ENCODE peak calls at places on chromosomes 6 and 20, in ten cellular contexts. C, Z, H, T, R, M, B, F, D and U are unnamed samples.

GRCh38 chr6:152110878-152111820 is 303.7 kb downstream of the ESR1 start:
- DNase-seq in B (peak; percentile 31), R (no peak), T (no peak), D (peak; percentile 78), C (peak; percentile 27), Z (no peak), H (no peak), F (no peak), M (no peak), U (no peak)

GRCh38 chr6:83609248-83609647 is 96.9 kb downstream of the PRSS35 start:
- DNase-seq in H (no peak), T (no peak), C (no peak), Z (no peak), M (no peak), R (no peak), F (no peak), B (no peak), D (no peak), U (no peak)

GRCh38 chr20:58131581-58132142 is 96.8 kb downstream of the ANKRD60 start:
- DNase-seq in H (no peak), R (no peak), F (no peak), D (peak; percentile 32), T (peak; percentile 13), C (peak; percentile 89), Z (no peak), B (peak; percentile 73), M (no peak), U (peak; percentile 92)

GRCh38 chr6:169624785-169625184 is 77.0 kb downstream of the WDR27 start:
- DNase-seq in D (no peak), Z (no peak), F (no peak), R (no peak), H (peak; percentile 69), B (no peak), C (no peak), M (peak; percentile 23), T (no peak), U (no peak)

GRCh38 chr6:68615965-68616364 is 19.1 kb upstream of the ADGRB3 start:
- DNase-seq in F (no peak), B (no peak), Z (no peak), H (no peak), D (no peak), M (no peak), C (no peak), T (no peak), R (no peak), U (no peak)

GRCh38 chr20:23763345-23763744 is 12.6 kb upstream of the CST1 start:
- DNase-seq in R (no peak), D (no peak), C (no peak), Z (no peak), M (no peak), B (no peak), H (no peak), T (no peak), F (no peak), U (no peak)

GRCh38 chr20:53034899-53035298 is 62.7 kb downstream of the TSHZ2 start:
- DNase-seq in Z (no peak), M (no peak), C (no peak), F (no peak), D (no peak), H (no peak), R (no peak), T (no peak), B (no peak), U (no peak)

GRCh38 chr6:51951924-51952323 is 135.5 kb downstream of the PKHD1 start:
- DNase-seq in B (no peak), M (no peak), F (no peak), C (no peak), R (no peak), D (no peak), T (no peak), H (no peak), Z (no peak), U (no peak)

GRCh38 chr6:32068867-32069266 is 30.7 kb downstream of the CYP21A2 start:
- DNase-seq in Z (no peak), R (no peak), D (no peak), C (no peak), B (no peak), T (no peak), F (no peak), H (no peak), M (no peak), U (no peak)

GRCh38 chr6:32069878-32070515 is 31.8 kb downstream of the CYP21A2 start:
- DNase-seq in B (no peak), H (no peak), Z (no peak), D (no peak), F (no peak), T (no peak), R (no peak), M (no peak), C (no peak), U (no peak)

GRCh38 chr6:32073066-32073465 is 34.9 kb downstream of the CYP21A2 start:
- DNase-seq in M (no peak), R (no peak), F (no peak), Z (no peak), H (no peak), D (no peak), C (no peak), B (no peak), T (no peak), U (no peak)

GRCh38 chr6:32069460-32069859 is 31.2 kb downstream of the CYP21A2 start:
- DNase-seq in Z (no peak), D (no peak), B (no peak), M (no peak), C (no peak), R (no peak), T (no peak), H (no peak), F (no peak), U (no peak)

DNA sequence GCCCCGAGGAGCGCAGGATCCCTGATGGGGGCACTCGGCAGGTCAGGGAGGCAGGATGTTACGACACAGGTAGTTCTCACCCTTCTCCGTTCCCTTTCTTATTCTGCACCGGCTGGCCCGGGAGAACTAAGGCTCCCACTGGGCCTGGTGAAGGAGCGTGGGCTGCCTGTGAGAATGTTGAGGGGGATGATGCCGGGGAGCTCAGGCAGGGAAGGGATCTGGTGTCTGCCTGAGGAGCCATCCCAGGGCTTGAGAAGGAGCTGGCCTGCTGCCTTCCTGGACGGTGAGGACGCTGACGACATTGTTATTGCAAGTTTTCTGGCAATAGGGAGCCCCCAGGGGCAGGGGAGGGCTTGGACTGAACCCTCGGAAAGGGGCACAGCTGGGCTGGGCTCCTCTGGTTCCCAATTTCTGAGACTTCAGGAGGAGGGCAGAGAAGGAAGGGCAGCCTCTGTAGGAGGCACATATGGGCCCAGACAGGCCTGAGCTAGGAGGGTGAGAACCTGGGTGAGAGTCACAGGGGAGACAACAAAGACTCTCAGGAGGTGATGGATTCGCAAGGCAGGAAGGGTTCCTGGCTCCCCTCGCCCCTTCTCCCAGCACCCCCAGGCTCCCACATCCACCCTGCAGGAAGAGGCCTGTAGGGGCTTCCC is 32.7 kb downstream of the CYP21A2 start:
- DNase-seq in F (no peak), Z (no peak), B (no peak), C (no peak), R (no peak), H (no peak), M (no peak), T (no peak), D (peak; percentile 85), U (no peak)
- H3K27ac ChIP-seq in F (no peak overlapping the region), Z (no peak overlapping the region), B (no peak overlapping the region), C (no peak overlapping the region), R (no peak overlapping the region), H (no peak overlapping the region), M (no peak overlapping the region), T (peak overlapping the region; percentile 85), D (peak overlapping the region; percentile 52), U (no peak overlapping the region)

DNA sequence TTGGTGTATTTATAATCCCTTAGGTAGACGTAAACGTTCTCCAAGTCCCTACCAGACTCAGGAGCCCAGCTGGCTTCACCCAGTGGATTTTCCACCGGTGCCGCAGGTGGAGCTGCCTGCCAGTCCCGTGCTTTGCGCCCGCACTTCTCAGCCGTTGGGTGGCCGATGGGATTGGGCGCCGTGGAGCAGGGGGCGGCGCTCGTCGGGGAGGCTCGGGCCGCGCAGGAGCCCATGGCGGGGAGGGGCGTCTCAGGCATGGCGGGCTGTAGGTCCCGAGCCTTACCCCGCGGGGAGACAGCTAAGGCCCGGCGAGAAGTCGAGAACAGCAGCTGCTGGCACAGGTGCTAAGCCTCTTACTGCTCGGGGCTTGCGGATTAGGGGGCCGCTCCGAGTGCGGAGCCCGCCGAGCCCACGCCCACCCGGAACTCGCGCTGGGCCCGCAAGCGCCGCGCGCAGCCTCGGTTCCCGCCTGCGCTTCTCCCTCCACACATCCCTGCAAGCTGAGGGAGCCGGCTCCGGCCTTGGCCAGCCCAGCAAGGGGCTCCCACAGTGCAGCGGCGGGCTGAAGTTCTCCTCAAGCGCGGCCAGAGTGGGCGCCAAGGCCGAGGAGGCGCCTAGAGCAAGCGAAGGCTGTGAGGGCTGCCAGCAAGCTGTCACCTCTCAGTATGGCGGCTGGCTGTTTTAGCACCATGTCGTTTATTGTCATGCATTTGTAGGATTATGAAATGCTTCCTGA is 57.3 kb downstream of the TRIM27 start:
- DNase-seq in F (no peak), H (peak; percentile 93), R (no peak), C (peak; percentile 56), M (peak; percentile 88), D (peak; percentile 83), B (peak; percentile 65), T (peak; percentile 39), Z (peak; percentile 87), U (no peak)
- TF ChIP-seq CTCF in F (no peak), H (no peak), R (no peak), C (no peak), M (no peak), D (no peak), B (no peak), T (no peak), Z (no peak), U (no peak)

GRCh38 chr20:44468044-44468782 is 7.5 kb upstream of the TTPAL start:
- DNase-seq in C (no peak), H (no peak), M (no peak), Z (no peak), B (no peak), D (no peak), F (no peak), R (no peak), T (no peak), U (no peak)

GRCh38 chr20:44467289-44467883 is 8.3 kb upstream of the TTPAL start:
- DNase-seq in B (no peak), T (peak; percentile 62), Z (no peak), M (no peak), H (no peak), D (peak; percentile 75), F (no peak), R (no peak), C (no peak), U (no peak)

GRCh38 chr20:44470327-44470726 is 5.3 kb upstream of the TTPAL start:
- DNase-seq in T (no peak), B (no peak), H (no peak), R (no peak), M (no peak), C (no peak), Z (no peak), F (no peak), D (no peak), U (no peak)

GRCh38 chr20:44475372-44475693 is 341 bp upstream of the TTPAL start:
- DNase-seq in D (no peak), H (no peak), R (no peak), C (no peak), M (no peak), F (no peak), Z (no peak), B (no peak), T (no peak), U (no peak)

DNA sequence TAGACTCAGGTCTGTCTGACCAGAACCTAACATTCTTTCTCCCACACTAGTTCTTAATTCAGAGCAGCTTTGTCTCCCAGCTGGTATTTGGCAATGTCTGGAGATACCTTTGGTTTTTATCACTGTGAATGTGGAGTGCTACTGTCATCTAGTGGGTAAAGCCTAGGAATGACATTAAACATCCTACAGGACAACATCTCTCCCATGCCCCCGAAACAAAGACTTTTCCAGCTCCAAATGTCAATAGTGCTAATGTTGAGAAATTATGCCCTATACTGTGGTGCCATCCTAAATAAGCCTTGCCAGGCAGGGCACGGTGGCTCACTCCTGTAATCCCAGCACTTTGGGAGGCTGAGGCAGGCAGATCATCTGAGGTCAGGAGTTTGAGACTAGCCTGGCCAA is 4.2 kb upstream of the TTPAL start:
- DNase-seq in R (no peak), C (peak; percentile 40), D (no peak), F (no peak), M (no peak), H (no peak), B (no peak), T (no peak), Z (no peak), U (peak; percentile 51)
- H3K27ac ChIP-seq in R (no peak overlapping the region), C (no peak overlapping the region), D (no peak overlapping the region), F (no peak overlapping the region), M (no peak overlapping the region), H (no peak overlapping the region), B (no peak overlapping the region), T (no peak overlapping the region), Z (no peak overlapping the region), U (no peak overlapping the region)

DNA sequence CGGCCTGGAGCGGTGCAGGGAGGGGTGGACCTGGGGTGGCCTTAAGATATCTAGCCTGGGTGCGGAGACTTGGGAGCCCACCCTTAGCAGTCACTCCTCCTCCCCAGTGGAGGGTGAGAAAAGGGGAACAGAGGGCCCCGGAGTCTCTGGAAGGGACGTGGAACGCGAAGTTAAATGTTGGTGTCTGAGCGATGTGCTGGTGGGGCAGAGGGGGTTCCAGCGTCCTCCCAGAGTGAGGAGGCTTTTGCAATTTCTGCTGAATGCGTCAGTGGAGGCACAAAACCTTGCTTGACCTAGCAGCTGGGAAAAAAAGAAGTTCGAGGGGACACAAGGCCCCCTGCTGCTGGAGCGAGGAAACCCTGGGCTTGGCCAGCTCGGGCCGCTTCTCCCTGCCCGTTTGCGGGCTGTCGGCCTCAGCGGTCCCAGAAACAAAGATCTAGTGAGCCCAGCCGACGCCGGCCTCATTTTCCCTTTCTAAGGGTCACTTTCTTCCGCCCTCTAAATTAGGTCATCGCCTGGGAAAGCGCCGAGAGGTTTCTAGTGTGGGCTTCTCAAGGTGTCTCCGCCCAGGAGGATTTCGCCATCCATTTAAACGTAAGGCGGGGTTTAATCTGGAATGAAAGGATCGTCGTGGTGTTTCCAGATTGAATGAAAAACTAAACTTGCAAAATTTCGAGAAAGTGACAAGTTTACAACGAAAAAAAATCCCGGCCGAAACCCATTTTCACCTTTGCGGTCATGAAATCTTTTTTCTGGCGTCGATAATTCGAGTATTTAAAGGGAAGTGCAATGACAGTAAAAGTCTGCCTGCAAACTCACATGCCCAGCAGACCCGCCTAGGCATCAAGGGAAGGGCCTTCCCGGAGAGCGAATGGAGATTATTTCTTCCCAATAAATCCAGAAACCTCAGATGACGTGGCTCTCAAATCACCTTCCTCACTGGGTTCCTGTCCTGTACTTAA is 4.5 kb downstream of the OLIG3 start:
- DNase-seq in F (no peak), R (no peak), D (no peak), B (no peak), M (peak; percentile 48), Z (no peak), C (no peak), H (no peak), T (no peak), U (no peak)
- TF ChIP-seq CTCF in F (no peak), R (no peak), D (no peak), B (no peak), M (no peak), Z (no peak), C (no peak), H (no peak), T (no peak), U (no peak)